ENCODE peak calls at places on chromosomes 6 and 20, in seven cellular contexts. One of them, this sample, is unnamed.

GRCh38 chr20:58438970-58439808 is 50.2 kb downstream of the VAPB start:
- DNase-seq in spleen: no peak
- DNase-seq in H1: no peak
- DNase-seq in heart left ventricle: no peak
- DNase-seq in Peyer's patch: no peak
- DNase-seq in thyroid gland: no peak
- DNase-seq in A549: no peak
- DNase-seq in this sample: no peak

GRCh38 chr20:25000268-25000801 is 7.8 kb upstream of the APMAP start:
- DNase-seq in spleen: peak; percentile 24
- DNase-seq in H1: no peak
- DNase-seq in heart left ventricle: peak; percentile 73
- DNase-seq in Peyer's patch: peak; percentile 60
- DNase-seq in thyroid gland: peak; percentile 98
- DNase-seq in A549: peak; percentile 24
- DNase-seq in this sample: peak; percentile 87

GRCh38 chr6:42313941-42314570 is 96.4 kb upstream of the MRPS10 start:
- DNase-seq in spleen: no peak
- DNase-seq in H1: no peak
- DNase-seq in heart left ventricle: no peak
- DNase-seq in Peyer's patch: no peak
- DNase-seq in thyroid gland: no peak
- DNase-seq in A549: no peak
- DNase-seq in this sample: no peak

GRCh38 chr6:166683477-166683876 is 56.4 kb upstream of the RPS6KA2 start:
- DNase-seq in spleen: no peak
- DNase-seq in H1: no peak
- DNase-seq in heart left ventricle: no peak
- DNase-seq in Peyer's patch: no peak
- DNase-seq in thyroid gland: no peak
- DNase-seq in A549: no peak
- DNase-seq in this sample: no peak

GRCh38 chr6:150605333-150605732 is 5.6 kb downstream of the PLEKHG1 start:
- DNase-seq in spleen: no peak
- DNase-seq in H1: no peak
- DNase-seq in heart left ventricle: no peak
- DNase-seq in Peyer's patch: no peak
- DNase-seq in thyroid gland: no peak
- DNase-seq in A549: no peak
- DNase-seq in this sample: no peak

GRCh38 chr6:129069006-129069405 is 186.1 kb downstream of the LAMA2 start:
- DNase-seq in spleen: no peak
- DNase-seq in H1: no peak
- DNase-seq in heart left ventricle: no peak
- DNase-seq in Peyer's patch: no peak
- DNase-seq in thyroid gland: no peak
- DNase-seq in A549: no peak
- DNase-seq in this sample: no peak

GRCh38 chr6:168138436-168138835 is 59.4 kb upstream of the FRMD1 start:
- DNase-seq in spleen: peak; percentile 36
- DNase-seq in H1: no peak
- DNase-seq in heart left ventricle: no peak
- DNase-seq in Peyer's patch: no peak
- DNase-seq in thyroid gland: no peak
- DNase-seq in A549: no peak
- DNase-seq in this sample: no peak

GRCh38 chr20:11045412-11046175 is 371.8 kb upstream of the JAG1 start:
- DNase-seq in spleen: no peak
- DNase-seq in H1: no peak
- DNase-seq in heart left ventricle: no peak
- DNase-seq in Peyer's patch: no peak
- DNase-seq in thyroid gland: no peak
- DNase-seq in A549: no peak
- DNase-seq in this sample: no peak

GRCh38 chr6:128246472-128246871 is 273.9 kb downstream of the PTPRK start:
- DNase-seq in spleen: no peak
- DNase-seq in H1: no peak
- DNase-seq in heart left ventricle: no peak
- DNase-seq in Peyer's patch: no peak
- DNase-seq in thyroid gland: no peak
- DNase-seq in A549: no peak
- DNase-seq in this sample: no peak

GRCh38 chr6:31834367-31834703 is 6.8 kb downstream of the HSPA1B start:
- DNase-seq in spleen: peak; percentile 94
- DNase-seq in H1: peak; percentile 87
- DNase-seq in heart left ventricle: peak; percentile 91
- DNase-seq in Peyer's patch: peak; percentile 90
- DNase-seq in thyroid gland: peak; percentile 87
- DNase-seq in A549: peak; percentile 77
- DNase-seq in this sample: peak; percentile 92

GRCh38 chr6:31836676-31837611 is 9.4 kb downstream of the HSPA1B start:
- DNase-seq in spleen: no peak
- DNase-seq in H1: no peak
- DNase-seq in heart left ventricle: no peak
- DNase-seq in Peyer's patch: no peak
- DNase-seq in thyroid gland: no peak
- DNase-seq in A549: no peak
- DNase-seq in this sample: no peak

GRCh38 chr6:31836036-31836675 is 8.6 kb downstream of the HSPA1B start:
- DNase-seq in spleen: peak; percentile 56
- DNase-seq in H1: no peak
- DNase-seq in heart left ventricle: no peak
- DNase-seq in Peyer's patch: no peak
- DNase-seq in thyroid gland: peak; percentile 86
- DNase-seq in A549: no peak
- DNase-seq in this sample: no peak

GRCh38 chr6:31837612-31838553 is 10.3 kb downstream of the HSPA1B start:
- DNase-seq in spleen: peak; percentile 20
- DNase-seq in H1: no peak
- DNase-seq in heart left ventricle: no peak
- DNase-seq in Peyer's patch: no peak
- DNase-seq in thyroid gland: no peak
- DNase-seq in A549: no peak
- DNase-seq in this sample: no peak

DNA sequence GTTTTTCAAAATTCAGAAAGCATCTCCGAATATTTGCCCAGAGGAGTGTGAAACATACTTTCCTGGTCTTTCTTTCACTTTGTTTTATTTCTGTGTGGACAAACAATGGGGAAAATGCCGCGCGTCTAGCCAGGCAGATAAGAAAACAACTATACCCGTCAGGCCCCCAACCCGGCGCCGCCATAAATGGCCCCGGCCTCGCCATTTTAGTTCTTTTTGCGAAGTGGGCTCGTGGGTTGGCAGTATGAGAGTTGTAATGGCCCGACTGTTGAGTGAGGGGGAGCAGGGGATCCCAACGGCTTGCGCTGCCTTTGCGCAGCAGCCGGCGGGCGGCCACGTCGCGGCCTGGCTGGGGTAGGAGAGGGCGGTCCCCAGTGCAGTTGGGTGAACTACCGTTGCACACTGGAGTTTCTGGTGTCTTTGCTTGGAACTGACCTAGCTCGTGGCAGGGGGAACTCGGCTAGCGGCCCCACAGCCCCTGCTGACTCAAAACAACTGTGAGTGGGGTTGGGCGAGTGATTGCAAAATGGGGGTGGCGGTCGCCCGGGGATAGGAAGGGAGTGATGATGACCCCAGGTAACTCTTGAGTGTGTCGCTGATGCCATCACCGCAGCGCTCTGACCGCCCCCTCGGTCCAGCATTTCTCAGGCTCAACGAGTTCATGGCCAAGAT is 7.3 kb downstream of the HSPA1B start:
- DNase-seq in spleen: peak; percentile 94
- DNase-seq in H1: peak; percentile 89
- DNase-seq in heart left ventricle: peak; percentile 85
- DNase-seq in Peyer's patch: peak; percentile 84
- DNase-seq in thyroid gland: peak; percentile 84
- DNase-seq in A549: peak; percentile 51
- DNase-seq in this sample: peak; percentile 81
- TF ChIP-seq CTCF in spleen: peak; percentile 16
- TF ChIP-seq CTCF in H1: no peak
- TF ChIP-seq CTCF in heart left ventricle: no peak
- TF ChIP-seq CTCF in Peyer's patch: no peak
- TF ChIP-seq CTCF in thyroid gland: no peak
- TF ChIP-seq CTCF in A549: no peak
- TF ChIP-seq CTCF in this sample: no peak

GRCh38 chr6:4020822-4021132 is 58.2 kb downstream of the FAM217A start:
- DNase-seq in spleen: no peak
- DNase-seq in H1: no peak
- DNase-seq in heart left ventricle: no peak
- DNase-seq in Peyer's patch: no peak
- DNase-seq in thyroid gland: no peak
- DNase-seq in A549: no peak
- DNase-seq in this sample: no peak

GRCh38 chr6:4018194-4019111 is 60.5 kb downstream of the FAM217A start:
- DNase-seq in spleen: peak; percentile 99
- DNase-seq in H1: peak; percentile 96
- DNase-seq in heart left ventricle: peak; percentile 96
- DNase-seq in Peyer's patch: peak; percentile 96
- DNase-seq in thyroid gland: peak; percentile 97
- DNase-seq in A549: peak; percentile 63
- DNase-seq in this sample: peak; percentile 96

GRCh38 chr6:4023240-4023639 is 55.7 kb downstream of the FAM217A start:
- DNase-seq in spleen: no peak
- DNase-seq in H1: no peak
- DNase-seq in heart left ventricle: no peak
- DNase-seq in Peyer's patch: no peak
- DNase-seq in thyroid gland: no peak
- DNase-seq in A549: no peak
- DNase-seq in this sample: no peak

GRCh38 chr6:4021862-4022715 is 56.8 kb downstream of the FAM217A start:
- DNase-seq in spleen: no peak
- DNase-seq in H1: no peak
- DNase-seq in heart left ventricle: no peak
- DNase-seq in Peyer's patch: no peak
- DNase-seq in thyroid gland: no peak
- DNase-seq in A549: no peak
- DNase-seq in this sample: no peak

DNA sequence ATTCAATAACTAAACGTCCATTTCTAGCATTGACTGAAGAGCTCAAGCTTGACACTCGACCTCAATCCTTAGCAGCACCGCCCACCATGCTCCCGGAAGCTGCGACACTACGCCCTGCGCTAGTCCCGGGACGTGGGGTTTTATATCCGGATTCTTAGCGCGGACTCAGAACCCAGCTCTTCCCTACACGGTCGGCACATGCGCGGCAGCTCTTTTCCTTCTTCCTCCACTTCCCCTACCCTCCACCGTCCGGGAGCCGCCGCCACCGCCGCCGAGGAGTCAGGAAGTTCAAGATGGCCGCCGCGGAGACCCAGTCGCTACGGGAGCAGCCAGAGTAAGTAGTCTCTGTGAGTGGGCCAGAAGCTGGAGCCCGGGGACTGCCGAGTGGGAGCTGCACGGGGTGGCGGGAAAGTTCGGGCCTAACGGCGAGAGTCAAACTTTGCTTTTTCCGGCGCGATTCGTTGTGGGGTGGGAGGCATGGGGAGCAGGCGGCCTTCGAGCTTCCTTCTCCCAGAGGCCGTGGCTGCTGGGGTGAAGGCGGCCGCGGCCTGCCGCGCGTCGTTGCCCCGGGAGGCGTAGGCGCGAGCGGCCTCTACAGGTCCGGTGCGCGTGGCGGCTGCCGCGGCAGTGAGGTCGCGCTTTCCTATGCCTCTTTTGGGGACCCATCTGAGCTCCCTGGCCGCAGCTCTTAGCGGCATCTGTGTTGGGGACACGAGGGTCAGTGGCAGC is 57.6 kb downstream of the FAM217A start:
- DNase-seq in spleen: peak; percentile 97
- DNase-seq in H1: peak; percentile 91
- DNase-seq in heart left ventricle: peak; percentile 96
- DNase-seq in Peyer's patch: peak; percentile 95
- DNase-seq in thyroid gland: peak; percentile 97
- DNase-seq in A549: peak; percentile 60
- DNase-seq in this sample: peak; percentile 97
- TF ChIP-seq POLR2A in spleen: no peak
- TF ChIP-seq POLR2A in H1: peak; percentile 87
- TF ChIP-seq POLR2A in heart left ventricle: peak; percentile 63
- TF ChIP-seq POLR2A in Peyer's patch: peak; percentile 84
- TF ChIP-seq POLR2A in thyroid gland: peak; percentile 86
- TF ChIP-seq POLR2A in A549: peak; percentile 55
- TF ChIP-seq POLR2A in this sample: no peak

DNA sequence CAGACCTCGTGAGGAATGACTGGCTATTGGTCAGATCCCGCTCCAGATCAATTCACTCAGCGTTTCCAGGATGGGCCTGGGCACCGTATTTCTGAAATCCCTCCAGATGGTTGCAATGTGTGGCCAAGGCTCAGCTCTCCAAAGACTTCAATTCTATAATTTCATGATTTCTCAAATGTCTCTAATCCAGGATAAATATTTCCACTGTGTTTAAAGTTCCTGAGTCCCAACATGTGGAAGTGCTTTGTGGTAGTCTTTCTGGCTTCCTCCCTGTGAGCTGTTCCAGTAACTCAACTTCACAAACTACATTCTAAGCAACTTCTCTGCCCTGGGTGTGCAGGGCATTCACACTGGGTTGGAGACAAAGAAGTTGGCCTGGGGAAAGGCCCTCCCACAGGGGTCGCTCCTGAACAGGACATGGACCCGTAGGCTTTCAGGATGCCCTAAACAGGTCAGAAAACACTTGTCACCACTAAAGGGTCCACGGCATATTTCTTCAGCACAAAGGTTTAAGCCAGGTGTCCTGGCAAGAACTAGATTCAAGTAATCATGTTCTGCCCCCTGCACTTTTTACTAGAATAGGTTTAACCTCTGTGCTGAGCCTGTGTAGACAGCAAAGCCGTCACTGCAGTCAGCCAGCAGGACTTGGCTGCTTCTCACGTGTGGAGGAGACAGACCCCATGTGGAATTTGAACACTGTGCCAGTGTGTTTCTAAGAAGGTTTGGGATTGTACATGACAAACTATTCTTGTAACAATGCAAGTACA is 212.0 kb downstream of the WDR27 start:
- DNase-seq in spleen: no peak
- DNase-seq in H1: no peak
- DNase-seq in heart left ventricle: no peak
- DNase-seq in Peyer's patch: no peak
- DNase-seq in thyroid gland: no peak
- DNase-seq in A549: no peak
- DNase-seq in this sample: no peak
- TF ChIP-seq CTCF in spleen: no peak
- TF ChIP-seq CTCF in H1: peak; percentile 25
- TF ChIP-seq CTCF in heart left ventricle: no peak
- TF ChIP-seq CTCF in Peyer's patch: no peak
- TF ChIP-seq CTCF in thyroid gland: no peak
- TF ChIP-seq CTCF in A549: no peak
- TF ChIP-seq CTCF in this sample: no peak

DNA sequence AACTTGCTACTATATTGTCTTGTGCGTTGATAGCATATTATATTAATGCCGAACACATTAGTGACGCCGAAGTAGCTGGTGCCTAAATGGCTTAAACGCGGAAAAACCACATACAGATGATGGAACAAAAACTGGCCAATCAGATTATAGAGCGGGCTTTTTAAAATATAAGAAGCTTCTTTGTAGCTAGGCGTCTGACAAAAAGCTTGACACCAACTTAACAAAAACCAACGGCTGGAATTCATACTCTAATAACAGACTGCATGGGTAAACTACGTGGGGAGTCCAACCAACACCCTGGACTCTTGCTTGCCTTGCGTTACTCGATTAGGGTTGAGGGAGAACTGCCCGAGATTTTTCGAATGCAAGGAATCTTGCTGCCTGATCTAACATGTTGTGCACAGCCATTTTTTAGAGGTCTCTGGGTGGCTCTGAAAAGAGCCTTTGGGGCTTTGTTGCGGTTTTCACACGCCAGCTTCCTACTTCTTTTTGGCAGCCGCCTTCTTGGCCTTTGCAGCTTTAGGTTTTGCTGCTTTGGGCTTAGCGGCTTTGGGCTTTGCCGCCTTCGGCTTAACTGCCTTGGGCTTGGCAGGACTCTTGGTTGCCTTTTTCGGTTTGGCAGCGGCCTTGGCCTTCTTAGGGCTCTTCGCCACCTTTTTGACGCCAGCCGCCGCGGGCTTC is 45.7 kb downstream of the OR2B2 start:
- DNase-seq in spleen: no peak
- DNase-seq in H1: peak; percentile 65
- DNase-seq in heart left ventricle: no peak
- DNase-seq in Peyer's patch: peak; percentile 58
- DNase-seq in thyroid gland: no peak
- DNase-seq in A549: no peak
- DNase-seq in this sample: no peak
- TF ChIP-seq POLR2A in spleen: peak; percentile 7
- TF ChIP-seq POLR2A in H1: peak; percentile 99
- TF ChIP-seq POLR2A in heart left ventricle: no peak
- TF ChIP-seq POLR2A in Peyer's patch: no peak
- TF ChIP-seq POLR2A in thyroid gland: no peak
- TF ChIP-seq POLR2A in A549: no peak
- TF ChIP-seq POLR2A in this sample: no peak